ENCODE peak calls at places on chromosome 17, in ten cellular contexts. Q is H1, U is prostate gland, S is HFFc6, C is RWPE1, G is lower leg skin, O is GM06990, V is dorsolateral prefrontal cortex, E is fibroblast of mammary gland, T is lower lobe of right lung. A is an unnamed sample.

GRCh38 chr17:55005520-55005919 is 37.0 kb downstream of the STXBP4 start:
- DNase-seq in Q (no peak), U (no peak), S (no peak), C (no peak), G (no peak), O (no peak), V (no peak), E (peak; percentile 32), T (no peak), A (no peak)

GRCh38 chr17:73309727-73310555 is 1.9 kb downstream of the CDC42EP4 start:
- DNase-seq in Q (no peak), U (no peak), S (no peak), C (no peak), G (no peak), O (no peak), V (no peak), E (no peak), T (no peak), A (no peak)

GRCh38 chr17:68461589-68461988 is 4.3 kb upstream of the WIPI1 start:
- DNase-seq in Q (no peak), U (no peak), S (no peak), C (no peak), G (no peak), O (peak; percentile 64), V (no peak), E (no peak), T (no peak), A (no peak)

GRCh38 chr17:67431210-67432015 is 54.3 kb downstream of the PITPNC1 start:
- DNase-seq in Q (no peak), U (no peak), S (peak; percentile 85), C (peak; percentile 75), G (no peak), O (peak; percentile 60), V (no peak), E (peak; percentile 88), T (no peak), A (no peak)

GRCh38 chr17:35878361-35878760 is 1.8 kb downstream of the CCL5 start:
- DNase-seq in Q (no peak), U (no peak), S (no peak), C (no peak), G (no peak), O (no peak), V (no peak), E (no peak), T (no peak), A (no peak)

GRCh38 chr17:78357687-78358537 is 2.0 kb downstream of the SOCS3 start:
- DNase-seq in Q (no peak), U (no peak), S (no peak), C (no peak), G (no peak), O (no peak), V (no peak), E (no peak), T (peak; percentile 17), A (no peak)

GRCh38 chr17:17749921-17750320 is 68.7 kb downstream of the RAI1 start:
- DNase-seq in Q (peak; percentile 69), U (no peak), S (no peak), C (peak; percentile 59), G (no peak), O (peak; percentile 45), V (peak; percentile 82), E (peak; percentile 49), T (no peak), A (no peak)

GRCh38 chr17:3954921-3955320 is 9.3 kb downstream of the ATP2A3 start:
- DNase-seq in Q (no peak), U (no peak), S (no peak), C (no peak), G (no peak), O (no peak), V (no peak), E (no peak), T (no peak), A (no peak)

GRCh38 chr17:40095944-40096791 is 4.2 kb downstream of the NR1D1 start:
- DNase-seq in Q (no peak), U (no peak), S (no peak), C (no peak), G (peak; percentile 86), O (peak; percentile 79), V (no peak), E (peak; percentile 85), T (peak; percentile 62), A (no peak)

GRCh38 chr17:57274162-57274561 is 17.8 kb downstream of the MSI2 start:
- DNase-seq in Q (no peak), U (no peak), S (no peak), C (no peak), G (no peak), O (no peak), V (no peak), E (no peak), T (no peak), A (no peak)

GRCh38 chr17:74276051-74276476 is 2.0 kb downstream of the DNAI2 start:
- DNase-seq in Q (no peak), U (no peak), S (no peak), C (no peak), G (no peak), O (no peak), V (no peak), E (peak; percentile 64), T (no peak), A (no peak)

GRCh38 chr17:76843703-76844484 is 24.3 kb upstream of the MGAT5B start:
- DNase-seq in Q (no peak), U (no peak), S (no peak), C (no peak), G (no peak), O (peak; percentile 27), V (no peak), E (no peak), T (no peak), A (no peak)

GRCh38 chr17:47682138-47682537 is 11.8 kb upstream of the TBKBP1 start:
- DNase-seq in Q (no peak), U (no peak), S (no peak), C (no peak), G (no peak), O (no peak), V (no peak), E (no peak), T (no peak), A (no peak)

GRCh38 chr17:34638526-34639260 is 59.3 kb downstream of the TMEM132E start:
- DNase-seq in Q (no peak), U (no peak), S (no peak), C (no peak), G (no peak), O (no peak), V (no peak), E (no peak), T (peak; percentile 34), A (no peak)
- TF ChIP-seq CTCF in Q (no peak), U (no peak), S (peak; percentile 59), C (peak; percentile 30), G (no peak), O (no peak), V (no peak), E (no peak), T (no peak), A (no peak)

DNA sequence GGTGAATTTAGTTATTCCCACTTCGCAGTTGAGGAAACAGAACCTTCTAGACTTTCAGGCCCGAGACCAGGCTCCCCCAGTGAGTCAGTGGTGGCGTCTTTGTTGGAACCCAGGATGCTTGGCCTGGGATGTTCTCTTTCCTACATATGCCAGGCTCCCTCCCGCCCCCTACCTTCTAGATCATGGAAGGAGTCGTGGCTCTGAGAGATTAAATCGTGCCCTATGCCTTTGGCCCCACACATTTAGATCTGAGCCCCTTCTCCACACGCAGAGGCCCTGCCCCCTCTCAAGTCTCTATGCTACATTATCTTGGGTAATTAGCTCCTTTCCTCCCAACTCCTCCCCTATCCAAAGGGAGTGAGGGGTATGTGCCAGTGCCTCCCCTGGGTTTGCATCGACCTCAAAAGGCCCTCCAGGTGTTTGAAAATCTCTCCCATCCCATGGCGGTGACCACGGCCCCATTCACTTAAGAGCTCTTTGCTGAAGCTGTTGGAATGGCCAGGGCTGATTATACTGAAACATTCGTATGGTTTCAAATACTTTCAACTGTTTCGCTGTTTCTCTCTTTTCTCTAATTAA is 3.0 kb downstream of the NGFR start:
- DNase-seq in Q (no peak), U (no peak), S (no peak), C (no peak), G (no peak), O (no peak), V (no peak), E (no peak), T (no peak), A (no peak)
- TF ChIP-seq CTCF in Q (peak; percentile 50), U (no peak), S (no peak), C (no peak), G (no peak), O (no peak), V (no peak), E (no peak), T (no peak), A (no peak)

GRCh38 chr17:13792314-13792713 is 190.6 kb upstream of the HS3ST3A1 start:
- DNase-seq in Q (no peak), U (no peak), S (peak; percentile 65), C (no peak), G (no peak), O (no peak), V (no peak), E (peak; percentile 38), T (no peak), A (no peak)
- TF ChIP-seq CTCF in Q (no peak), U (no peak), S (peak; percentile 16), C (no peak), G (no peak), O (no peak), V (no peak), E (no peak), T (no peak), A (no peak)

DNA sequence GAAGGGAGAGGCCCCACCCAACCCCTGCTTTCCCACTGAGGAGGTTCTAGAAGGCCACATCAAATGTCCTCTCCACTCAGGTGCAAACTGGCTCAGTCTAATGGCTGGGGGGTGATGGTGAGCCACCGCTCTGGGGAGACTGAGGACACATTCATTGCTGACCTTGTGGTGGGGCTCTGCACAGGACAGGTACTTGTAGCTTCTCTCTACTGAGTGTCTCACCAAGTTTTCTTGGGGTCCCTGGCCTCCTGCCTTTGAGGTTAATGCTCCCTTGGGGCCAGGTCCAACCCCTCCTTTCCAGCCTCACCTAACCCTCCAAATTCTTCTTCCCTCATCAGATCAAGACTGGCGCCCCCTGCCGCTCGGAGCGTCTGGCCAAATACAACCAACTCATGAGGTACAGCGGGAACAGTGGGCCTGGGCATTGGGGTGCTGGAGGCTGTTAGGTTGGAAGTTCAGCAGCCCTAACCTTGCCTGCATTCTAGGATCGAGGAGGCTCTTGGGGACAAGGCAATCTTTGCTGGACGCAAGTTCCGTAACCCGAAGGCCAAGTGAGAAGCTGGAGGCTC is 5.7 kb downstream of the ENO3 start:
- DNase-seq in Q (no peak), U (no peak), S (no peak), C (no peak), G (no peak), O (no peak), V (no peak), E (no peak), T (no peak), A (no peak)
- TF ChIP-seq CTCF in Q (peak; percentile 74), U (no peak), S (peak; percentile 52), C (no peak), G (no peak), O (peak; percentile 61), V (no peak), E (peak; percentile 33), T (peak; percentile 34), A (no peak)

GRCh38 chr17:45048795-45049563 is 2.5 kb downstream of the DCAKD start:
- DNase-seq in Q (no peak), U (no peak), S (no peak), C (no peak), G (no peak), O (no peak), V (no peak), E (no peak), T (no peak), A (no peak)
- TF ChIP-seq CTCF in Q (no peak), U (peak; percentile 7), S (peak; percentile 60), C (peak; percentile 34), G (no peak), O (peak; percentile 18), V (no peak), E (peak; percentile 19), T (peak; percentile 11), A (peak; percentile 15)

A was measured in osteocyte.